ENCODE peak calls at places on chromosomes 5 and 9, in ten cellular contexts. M is thyroid gland, P is endothelial cell, N is psoas muscle, S is fibroblast of lung, Q is cardiac fibroblast, B is IMR-90, I is nephron progenitor cell, V is GM13977, D is fibroblast of mammary gland. R is an unnamed sample.

GRCh38 chr5:87853541-87853940 is 415.1 kb downstream of the TMEM161B start:
- DNase-seq in M (no peak), P (no peak), N (no peak), S (no peak), Q (no peak), B (no peak), I (no peak), V (no peak), D (no peak), R (no peak)

GRCh38 chr5:144117412-144117811 is 53.0 kb downstream of the YIPF5 start:
- DNase-seq in M (no peak), P (no peak), N (no peak), S (no peak), Q (no peak), B (peak; percentile 15), I (no peak), V (no peak), D (no peak), R (no peak)

GRCh38 chr5:71782771-71783770 is 64.0 kb downstream of the CARTPT start:
- DNase-seq in M (peak; percentile 81), P (peak; percentile 83), N (peak; percentile 76), S (peak; percentile 84), Q (peak; percentile 85), B (peak; percentile 75), I (peak; percentile 81), V (peak; percentile 68), D (peak; percentile 74), R (peak; percentile 65)

GRCh38 chr9:133023117-133023890 is 7.5 kb upstream of the GTF3C5 start:
- DNase-seq in M (no peak), P (no peak), N (no peak), S (no peak), Q (no peak), B (no peak), I (no peak), V (no peak), D (no peak), R (no peak)

GRCh38 chr9:87569008-87569908 is 71.6 kb downstream of the DAPK1 start:
- DNase-seq in M (peak; percentile 51), P (no peak), N (no peak), S (peak; percentile 74), Q (peak; percentile 75), B (no peak), I (peak; percentile 19), V (no peak), D (no peak), R (no peak)

GRCh38 chr9:123609844-123610243 is 253.8 kb downstream of the CRB2 start:
- DNase-seq in M (no peak), P (no peak), N (no peak), S (no peak), Q (peak; percentile 18), B (no peak), I (no peak), V (no peak), D (peak; percentile 30), R (no peak)

GRCh38 chr9:131839281-131840084 is 99.6 kb upstream of the RAPGEF1 start:
- DNase-seq in M (no peak), P (no peak), N (no peak), S (peak; percentile 51), Q (peak; percentile 48), B (peak; percentile 65), I (no peak), V (no peak), D (peak; percentile 83), R (peak; percentile 83)

GRCh38 chr5:150377964-150378694 is 20.6 kb downstream of the TCOF1 start:
- DNase-seq in M (no peak), P (no peak), N (no peak), S (peak; percentile 85), Q (peak; percentile 89), B (peak; percentile 99), I (no peak), V (no peak), D (peak; percentile 99), R (peak; percentile 93)

GRCh38 chr9:29422445-29422844 is 1849.2 kb upstream of the C9orf72 start:
- DNase-seq in M (no peak), P (no peak), N (no peak), S (no peak), Q (no peak), B (no peak), I (no peak), V (no peak), D (no peak), R (no peak)

GRCh38 chr9:109114670-109115069 is 5.1 kb downstream of the TMEM245 start:
- DNase-seq in M (peak; percentile 59), P (no peak), N (no peak), S (peak; percentile 57), Q (no peak), B (peak; percentile 66), I (no peak), V (no peak), D (peak; percentile 80), R (peak; percentile 51)

GRCh38 chr5:124193371-124193789 is 553.1 kb downstream of the ZNF608 start:
- DNase-seq in M (no peak), P (no peak), N (no peak), S (peak; percentile 84), Q (peak; percentile 65), B (peak; percentile 56), I (no peak), V (no peak), D (peak; percentile 88), R (no peak)

GRCh38 chr5:99773290-99773689 is 761.9 kb upstream of the FAM174A start:
- DNase-seq in M (no peak), P (no peak), N (no peak), S (no peak), Q (no peak), B (no peak), I (no peak), V (no peak), D (no peak), R (no peak)

GRCh38 chr9:15942806-15943424 is 390.1 kb downstream of the CCDC171 start:
- DNase-seq in M (no peak), P (no peak), N (no peak), S (peak; percentile 42), Q (no peak), B (no peak), I (no peak), V (no peak), D (peak; percentile 14), R (no peak)

GRCh38 chr9:134634190-134634589 is 7.4 kb upstream of the COL5A1 start:
- DNase-seq in M (no peak), P (no peak), N (no peak), S (no peak), Q (no peak), B (no peak), I (no peak), V (no peak), D (no peak), R (no peak)
- TF ChIP-seq CTCF in M (no peak), P (no peak), N (no peak), S (no peak), Q (no peak), B (no peak), I (no peak), V (no peak), D (no peak), R (no peak)

DNA sequence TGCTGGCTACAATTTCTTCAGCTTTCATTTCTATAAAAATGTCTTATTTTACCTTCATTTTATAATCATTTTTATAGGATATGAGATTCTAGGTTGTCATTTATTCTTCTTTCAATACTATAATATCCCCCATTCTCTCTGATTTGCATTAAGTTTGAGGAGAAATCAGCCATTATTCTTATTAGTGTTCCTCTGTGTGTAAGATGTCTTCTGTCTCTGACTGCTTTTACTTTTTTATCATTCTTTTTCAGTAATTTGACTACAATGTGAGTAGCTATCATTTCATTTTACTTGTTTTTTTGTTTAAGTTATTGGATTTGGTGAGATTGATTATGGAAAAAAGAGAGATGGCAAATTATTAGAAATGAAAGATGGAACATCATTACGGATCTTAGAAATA is 13.6 kb upstream of the SREK1 start:
- DNase-seq in M (no peak), P (no peak), N (no peak), S (no peak), Q (no peak), B (no peak), I (no peak), V (no peak), D (no peak), R (no peak)
- TF ChIP-seq CTCF in M (no peak), P (no peak), N (no peak), S (no peak), Q (no peak), B (no peak), I (no peak), V (no peak), D (no peak), R (no peak)

GRCh38 chr9:113011911-113012381 is at the start of gene ZNF883:
- DNase-seq in M (peak; percentile 5), P (peak; percentile 59), N (peak; percentile 35), S (peak; percentile 80), Q (peak; percentile 84), B (peak; percentile 55), I (peak; percentile 42), V (no peak), D (peak; percentile 72), R (peak; percentile 47)
- TF ChIP-seq CTCF in M (no peak), P (no peak), N (no peak), S (peak; percentile 13), Q (peak; percentile 12), B (peak; percentile 6), I (no peak), V (no peak), D (no peak), R (peak; percentile 30)

GRCh38 chr5:145463634-145464033 is 371.5 kb downstream of the PRELID2 start:
- DNase-seq in M (no peak), P (no peak), N (no peak), S (peak; percentile 58), Q (peak; percentile 16), B (peak; percentile 66), I (no peak), V (no peak), D (peak; percentile 47), R (no peak)
- TF ChIP-seq CTCF in M (no peak), P (no peak), N (no peak), S (no peak), Q (no peak), B (no peak), I (no peak), V (no peak), D (no peak), R (no peak)

DNA sequence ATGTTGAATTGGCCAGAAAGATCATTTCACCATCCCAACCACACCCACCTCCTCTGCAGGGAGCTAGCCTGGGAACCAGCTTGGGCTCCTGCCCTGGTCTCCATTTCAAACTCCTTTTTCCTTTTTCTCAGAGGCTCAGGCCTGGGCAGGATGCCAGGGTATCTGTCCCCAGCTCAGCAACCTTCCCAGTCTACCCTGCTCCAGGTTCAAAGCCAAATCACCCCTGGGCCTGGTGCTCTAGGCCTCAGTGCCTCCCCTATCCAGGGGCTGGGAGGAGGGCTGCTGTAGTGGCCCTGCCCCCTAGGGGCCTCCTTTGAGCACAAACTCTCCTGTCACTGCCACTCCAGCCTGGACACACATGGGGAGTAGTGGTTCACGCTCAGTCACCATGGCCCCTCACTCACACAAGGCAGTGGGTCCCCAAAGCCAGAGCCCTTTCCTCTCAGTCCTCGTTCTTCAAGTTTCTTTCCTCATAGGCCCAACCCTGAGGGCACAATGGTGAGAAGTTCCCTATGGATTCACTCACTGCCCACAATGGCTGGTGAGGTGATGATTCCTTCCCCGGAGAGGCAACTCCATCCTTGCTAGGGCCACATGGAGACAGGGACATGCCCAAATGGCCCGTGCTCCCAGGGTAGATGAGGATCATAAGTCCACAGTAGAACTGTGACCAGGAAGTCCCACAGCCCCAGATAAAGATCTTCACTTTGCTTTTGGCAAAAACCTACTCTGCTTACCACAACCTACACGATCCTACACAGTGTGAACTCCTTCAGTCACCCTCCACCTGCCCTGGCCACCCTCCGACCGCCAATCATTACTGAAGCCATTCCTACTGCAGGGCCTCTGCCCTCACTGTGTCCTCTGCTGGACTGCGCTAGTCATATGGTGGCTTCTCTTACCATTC is 1.6 kb upstream of the ST6GALNAC4 start:
- DNase-seq in M (no peak), P (no peak), N (peak; percentile 59), S (peak; percentile 71), Q (peak; percentile 81), B (no peak), I (no peak), V (no peak), D (peak; percentile 73), R (no peak)
- TF ChIP-seq CTCF in M (no peak), P (no peak), N (no peak), S (no peak), Q (no peak), B (peak; percentile 8), I (peak; percentile 8), V (peak; percentile 47), D (peak; percentile 17), R (peak; percentile 51)